ENCODE peak calls at places on chromosomes 7 and 10, in five cellular contexts. One of them, this sample, is unnamed.

GRCh38 chr7:96527133-96527827 is 182.4 kb downstream of the SEM1 start:
- DNase-seq in HEK293T: no peak
- DNase-seq in GM12878: no peak
- DNase-seq in NT2/D1: no peak
- DNase-seq in H1: no peak
- DNase-seq in this sample: no peak

GRCh38 chr7:12032146-12032545 is 178.9 kb upstream of the TMEM106B start:
- DNase-seq in HEK293T: no peak
- DNase-seq in GM12878: no peak
- DNase-seq in NT2/D1: no peak
- DNase-seq in H1: no peak
- DNase-seq in this sample: no peak

GRCh38 chr7:19377611-19378339 is 232.6 kb upstream of the FERD3L start:
- DNase-seq in HEK293T: peak; percentile 23
- DNase-seq in GM12878: no peak
- DNase-seq in NT2/D1: no peak
- DNase-seq in H1: no peak
- DNase-seq in this sample: no peak

GRCh38 chr7:82740246-82740848 is 296.8 kb upstream of the CACNA2D1 start:
- DNase-seq in HEK293T: peak; percentile 35
- DNase-seq in GM12878: no peak
- DNase-seq in NT2/D1: peak; percentile 63
- DNase-seq in H1: peak; percentile 64
- DNase-seq in this sample: peak; percentile 28

GRCh38 chr10:122878799-122879338 is 512 bp downstream of the FAM24B start:
- DNase-seq in HEK293T: no peak
- DNase-seq in GM12878: no peak
- DNase-seq in NT2/D1: no peak
- DNase-seq in H1: no peak
- DNase-seq in this sample: peak; percentile 25

GRCh38 chr10:131831561-131831960 is 69.2 kb upstream of the PPP2R2D start:
- DNase-seq in HEK293T: no peak
- DNase-seq in GM12878: no peak
- DNase-seq in NT2/D1: no peak
- DNase-seq in H1: no peak
- DNase-seq in this sample: no peak

GRCh38 chr10:120578123-120578522 is 121.1 kb downstream of the PLPP4 start:
- DNase-seq in HEK293T: no peak
- DNase-seq in GM12878: no peak
- DNase-seq in NT2/D1: no peak
- DNase-seq in H1: no peak
- DNase-seq in this sample: no peak

GRCh38 chr10:8034666-8035640 is 19.5 kb upstream of the GATA3 start:
- DNase-seq in HEK293T: no peak
- DNase-seq in GM12878: no peak
- DNase-seq in NT2/D1: no peak
- DNase-seq in H1: peak; percentile 52
- DNase-seq in this sample: no peak

GRCh38 chr10:35019037-35019794 is 70.9 kb downstream of the CUL2 start:
- DNase-seq in HEK293T: no peak
- DNase-seq in GM12878: no peak
- DNase-seq in NT2/D1: no peak
- DNase-seq in H1: no peak
- DNase-seq in this sample: no peak

GRCh38 chr7:121069346-121070100 is 81.0 kb downstream of the CPED1 start:
- DNase-seq in HEK293T: no peak
- DNase-seq in GM12878: no peak
- DNase-seq in NT2/D1: no peak
- DNase-seq in H1: no peak
- DNase-seq in this sample: no peak

GRCh38 chr10:84360634-84361365 is 32.4 kb downstream of the CCSER2 start:
- DNase-seq in HEK293T: no peak
- DNase-seq in GM12878: no peak
- DNase-seq in NT2/D1: no peak
- DNase-seq in H1: no peak
- DNase-seq in this sample: no peak

GRCh38 chr7:74502216-74502891 is 48.6 kb downstream of the GTF2IRD1 start:
- DNase-seq in HEK293T: no peak
- DNase-seq in GM12878: no peak
- DNase-seq in NT2/D1: no peak
- DNase-seq in H1: no peak
- DNase-seq in this sample: no peak

GRCh38 chr10:133070810-133071209 is 16.9 kb upstream of the ADGRA1 start:
- DNase-seq in HEK293T: no peak
- DNase-seq in GM12878: no peak
- DNase-seq in NT2/D1: no peak
- DNase-seq in H1: no peak
- DNase-seq in this sample: no peak

GRCh38 chr10:123249894-123250293 is 95.7 kb downstream of the BUB3 start:
- DNase-seq in HEK293T: no peak
- DNase-seq in GM12878: no peak
- DNase-seq in NT2/D1: no peak
- DNase-seq in H1: no peak
- DNase-seq in this sample: no peak

GRCh38 chr10:113947138-113948011 is 92.9 kb downstream of the NHLRC2 start:
- DNase-seq in HEK293T: no peak
- DNase-seq in GM12878: no peak
- DNase-seq in NT2/D1: no peak
- DNase-seq in H1: no peak
- DNase-seq in this sample: no peak

GRCh38 chr7:89311886-89312285 is 516.3 kb upstream of the TEX47 start:
- DNase-seq in HEK293T: no peak
- DNase-seq in GM12878: no peak
- DNase-seq in NT2/D1: no peak
- DNase-seq in H1: no peak
- DNase-seq in this sample: no peak

GRCh38 chr7:35556532-35557471 is 138.1 kb downstream of the HERPUD2 start:
- DNase-seq in HEK293T: no peak
- DNase-seq in GM12878: no peak
- DNase-seq in NT2/D1: no peak
- DNase-seq in H1: no peak
- DNase-seq in this sample: peak; percentile 50

GRCh38 chr7:70420263-70420662 is 711.7 kb upstream of the GALNT17 start:
- DNase-seq in HEK293T: no peak
- DNase-seq in GM12878: no peak
- DNase-seq in NT2/D1: no peak
- DNase-seq in H1: no peak
- DNase-seq in this sample: no peak

GRCh38 chr10:58385784-58386112 is 538 bp downstream of the TFAM start:
- DNase-seq in HEK293T: peak; percentile 58
- DNase-seq in GM12878: no peak
- DNase-seq in NT2/D1: no peak
- DNase-seq in H1: no peak
- DNase-seq in this sample: peak; percentile 2

GRCh38 chr7:29865526-29865925 is 59.2 kb downstream of the WIPF3 start:
- DNase-seq in HEK293T: no peak
- DNase-seq in GM12878: no peak
- DNase-seq in NT2/D1: no peak
- DNase-seq in H1: no peak
- DNase-seq in this sample: peak; percentile 15

GRCh38 chr7:151408839-151409554 is 841 bp downstream of the WDR86 start:
- DNase-seq in HEK293T: no peak
- DNase-seq in GM12878: peak; percentile 23
- DNase-seq in NT2/D1: no peak
- DNase-seq in H1: peak; percentile 75
- DNase-seq in this sample: peak; percentile 66

GRCh38 chr10:72026251-72026650 is 62.1 kb downstream of the CHST3 start:
- DNase-seq in HEK293T: no peak
- DNase-seq in GM12878: no peak
- DNase-seq in NT2/D1: no peak
- DNase-seq in H1: no peak
- DNase-seq in this sample: no peak

GRCh38 chr10:84493951-84494848 is 165.8 kb downstream of the CCSER2 start:
- DNase-seq in HEK293T: no peak
- DNase-seq in GM12878: no peak
- DNase-seq in NT2/D1: no peak
- DNase-seq in H1: no peak
- DNase-seq in this sample: no peak

GRCh38 chr7:87474533-87475358 is 734 bp downstream of the ABCB4 start:
- DNase-seq in HEK293T: peak; percentile 19
- DNase-seq in GM12878: peak; percentile 96
- DNase-seq in NT2/D1: no peak
- DNase-seq in H1: no peak
- DNase-seq in this sample: no peak
- TF ChIP-seq SUZ12 in HEK293T: no peak
- TF ChIP-seq SUZ12 in GM12878: no peak
- TF ChIP-seq SUZ12 in NT2/D1: no peak
- TF ChIP-seq SUZ12 in H1: peak; percentile 18
- TF ChIP-seq SUZ12 in this sample: no peak

DNA sequence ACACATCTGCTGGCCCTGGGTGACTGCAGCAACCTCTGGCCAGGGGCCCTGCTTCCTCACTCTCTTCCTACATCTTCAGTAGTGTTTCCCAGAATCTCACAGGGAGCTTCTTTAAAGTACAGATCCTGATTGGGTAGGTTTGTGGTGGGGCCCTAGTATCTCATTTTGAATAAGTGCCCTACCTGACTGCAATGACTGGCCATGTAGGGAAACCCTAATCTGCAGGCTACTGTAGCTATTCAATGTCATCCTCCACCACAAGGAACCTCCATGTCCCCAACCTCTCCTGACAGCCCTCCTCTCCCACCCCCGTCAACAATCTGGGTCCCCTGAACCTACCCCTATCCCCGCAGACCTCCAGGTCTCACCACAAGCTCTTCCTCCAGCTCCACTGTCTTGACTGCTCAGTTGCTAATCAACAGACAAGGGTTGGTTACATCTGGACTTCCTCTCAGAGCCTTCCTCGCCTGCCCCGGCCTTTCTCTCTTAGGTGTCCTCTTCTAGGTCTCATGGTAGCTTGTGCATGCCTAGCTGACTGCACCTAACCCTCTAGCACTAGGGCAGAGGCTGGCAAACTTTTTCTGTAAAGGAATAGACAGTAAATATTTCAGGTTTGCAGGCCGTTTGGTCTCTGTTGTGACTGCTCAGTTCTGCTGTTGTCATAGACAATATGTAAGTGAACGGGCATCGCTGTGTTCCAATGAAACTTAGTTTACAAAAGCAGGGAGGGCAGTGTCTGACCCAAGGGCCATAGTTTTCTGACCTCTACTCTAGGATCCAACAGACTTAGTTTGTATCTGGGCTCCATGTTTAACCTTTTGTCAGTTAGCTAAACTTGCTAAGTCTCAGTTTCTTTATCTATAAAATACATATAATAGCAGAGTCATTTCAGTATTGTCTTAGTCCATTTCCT is 121.1 kb downstream of the AOAH start:
- DNase-seq in HEK293T: no peak
- DNase-seq in GM12878: no peak
- DNase-seq in NT2/D1: no peak
- DNase-seq in H1: no peak
- DNase-seq in this sample: no peak
- TF ChIP-seq SUZ12 in HEK293T: no peak
- TF ChIP-seq SUZ12 in GM12878: no peak
- TF ChIP-seq SUZ12 in NT2/D1: no peak
- TF ChIP-seq SUZ12 in H1: no peak
- TF ChIP-seq SUZ12 in this sample: no peak

GRCh38 chr7:156059374-156059773 is 247.1 kb upstream of the SHH start:
- DNase-seq in HEK293T: no peak
- DNase-seq in GM12878: no peak
- DNase-seq in NT2/D1: no peak
- DNase-seq in H1: no peak
- DNase-seq in this sample: no peak
- TF ChIP-seq SUZ12 in HEK293T: no peak
- TF ChIP-seq SUZ12 in GM12878: no peak
- TF ChIP-seq SUZ12 in NT2/D1: no peak
- TF ChIP-seq SUZ12 in H1: no peak
- TF ChIP-seq SUZ12 in this sample: no peak

DNA sequence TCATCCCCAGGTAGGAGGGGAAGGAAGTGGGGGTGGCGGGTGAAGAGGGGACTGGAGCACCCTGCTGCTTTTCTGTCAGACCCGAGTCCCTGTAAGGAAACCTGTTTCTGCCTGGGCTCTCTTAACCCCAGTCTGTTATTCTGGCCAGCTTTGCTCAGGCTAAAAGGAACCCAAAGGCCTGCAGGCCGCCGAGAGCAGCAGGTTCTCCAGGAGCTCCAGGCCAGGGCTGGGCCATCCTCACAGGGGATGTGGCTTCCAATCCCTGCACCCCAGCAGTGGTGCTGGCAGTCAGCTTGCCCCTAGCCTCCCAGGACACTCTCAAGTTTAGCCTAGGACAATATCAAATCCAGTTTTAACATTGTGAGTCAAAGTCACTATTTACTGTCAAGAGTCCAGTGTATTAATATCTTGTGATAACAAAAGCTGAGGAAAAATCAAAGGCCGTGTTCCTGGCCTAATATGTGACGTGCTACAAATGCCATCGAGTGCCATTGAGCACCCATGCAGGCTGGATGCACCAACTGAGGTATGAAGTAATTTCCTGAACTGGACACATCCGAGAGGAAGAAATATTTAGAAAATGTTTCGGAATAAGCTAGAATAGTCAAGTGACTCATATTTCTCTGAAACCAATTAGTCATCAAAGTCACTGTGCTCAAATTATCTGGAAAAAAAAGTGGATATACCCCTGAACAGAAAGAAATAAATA is 7.0 kb downstream of the PKD1L1 start:
- DNase-seq in HEK293T: no peak
- DNase-seq in GM12878: no peak
- DNase-seq in NT2/D1: no peak
- DNase-seq in H1: no peak
- DNase-seq in this sample: no peak
- TF ChIP-seq SUZ12 in HEK293T: no peak
- TF ChIP-seq SUZ12 in GM12878: no peak
- TF ChIP-seq SUZ12 in NT2/D1: no peak
- TF ChIP-seq SUZ12 in H1: no peak
- TF ChIP-seq SUZ12 in this sample: no peak

This sample was measured in HepG2.